ENCODE peak calls at places on chromosomes 2 and 18, in five cellular contexts. One of them, this sample, is unnamed.

GRCh38 chr2:144402282-144402681 is 117.6 kb downstream of the ZEB2 start:
- DNase-seq in A172: no peak
- DNase-seq in AG08395: peak
- DNase-seq in activated CD4-positive, alpha-beta T cell treated with anti-CD3 and anti-CD28 coated beads, Interleukin-2, amount 10 ng/mL, durations not matched to agents 7 days and 5 days: no peak
- DNase-seq in SK-MEL-5: peak
- DNase-seq in this sample: no peak

GRCh38 chr2:127859712-127860085 is 1.7 kb upstream of the POLR2D start:
- DNase-seq in activated CD4-positive, alpha-beta T cell treated with anti-CD3 and anti-CD28 coated beads, Interleukin-2, amount 10 ng/mL, durations not matched to agents 7 days and 5 days: peak
- DNase-seq in SK-MEL-5: peak
- DNase-seq in A172: no peak
- DNase-seq in AG08395: no peak
- DNase-seq in this sample: no peak

GRCh38 chr2:238024986-238025385 is 35.8 kb upstream of the SCLY start:
- DNase-seq in SK-MEL-5: no peak
- DNase-seq in A172: no peak
- DNase-seq in activated CD4-positive, alpha-beta T cell treated with anti-CD3 and anti-CD28 coated beads, Interleukin-2, amount 10 ng/mL, durations not matched to agents 7 days and 5 days: peak
- DNase-seq in AG08395: peak
- DNase-seq in this sample: peak

GRCh38 chr2:99818842-99819241 is 323.5 kb downstream of the AFF3 start:
- DNase-seq in A172: peak
- DNase-seq in AG08395: no peak
- DNase-seq in SK-MEL-5: peak
- DNase-seq in activated CD4-positive, alpha-beta T cell treated with anti-CD3 and anti-CD28 coated beads, Interleukin-2, amount 10 ng/mL, durations not matched to agents 7 days and 5 days: no peak
- DNase-seq in this sample: no peak

GRCh38 chr2:223668302-223668998 is 66.3 kb upstream of the SCG2 start:
- DNase-seq in SK-MEL-5: no peak
- DNase-seq in A172: peak
- DNase-seq in AG08395: no peak
- DNase-seq in activated CD4-positive, alpha-beta T cell treated with anti-CD3 and anti-CD28 coated beads, Interleukin-2, amount 10 ng/mL, durations not matched to agents 7 days and 5 days: no peak
- DNase-seq in this sample: no peak

GRCh38 chr2:181694271-181694670 is 14.0 kb upstream of the NEUROD1 start:
- DNase-seq in SK-MEL-5: no peak
- DNase-seq in activated CD4-positive, alpha-beta T cell treated with anti-CD3 and anti-CD28 coated beads, Interleukin-2, amount 10 ng/mL, durations not matched to agents 7 days and 5 days: no peak
- DNase-seq in AG08395: no peak
- DNase-seq in A172: no peak
- DNase-seq in this sample: no peak

GRCh38 chr2:655626-656025 is 21.6 kb downstream of the TMEM18 start:
- DNase-seq in AG08395: peak
- DNase-seq in A172: no peak
- DNase-seq in SK-MEL-5: peak
- DNase-seq in activated CD4-positive, alpha-beta T cell treated with anti-CD3 and anti-CD28 coated beads, Interleukin-2, amount 10 ng/mL, durations not matched to agents 7 days and 5 days: no peak
- DNase-seq in this sample: no peak

GRCh38 chr18:22606563-22607283 is 189.0 kb upstream of the CTAGE1 start:
- DNase-seq in AG08395: no peak
- DNase-seq in activated CD4-positive, alpha-beta T cell treated with anti-CD3 and anti-CD28 coated beads, Interleukin-2, amount 10 ng/mL, durations not matched to agents 7 days and 5 days: no peak
- DNase-seq in SK-MEL-5: no peak
- DNase-seq in A172: no peak
- DNase-seq in this sample: no peak

GRCh38 chr2:233968556-233968955 is 51.4 kb downstream of the TRPM8 start:
- DNase-seq in A172: no peak
- DNase-seq in activated CD4-positive, alpha-beta T cell treated with anti-CD3 and anti-CD28 coated beads, Interleukin-2, amount 10 ng/mL, durations not matched to agents 7 days and 5 days: peak
- DNase-seq in AG08395: no peak
- DNase-seq in SK-MEL-5: no peak
- DNase-seq in this sample: no peak

GRCh38 chr2:32427672-32428622 is 71.1 kb downstream of the BIRC6 start:
- DNase-seq in activated CD4-positive, alpha-beta T cell treated with anti-CD3 and anti-CD28 coated beads, Interleukin-2, amount 10 ng/mL, durations not matched to agents 7 days and 5 days: no peak
- DNase-seq in A172: peak
- DNase-seq in AG08395: no peak
- DNase-seq in SK-MEL-5: no peak
- DNase-seq in this sample: no peak

GRCh38 chr2:111054791-111055627 is 65.7 kb upstream of the BCL2L11 start:
- DNase-seq in activated CD4-positive, alpha-beta T cell treated with anti-CD3 and anti-CD28 coated beads, Interleukin-2, amount 10 ng/mL, durations not matched to agents 7 days and 5 days: no peak
- DNase-seq in SK-MEL-5: no peak
- DNase-seq in AG08395: no peak
- DNase-seq in A172: no peak
- DNase-seq in this sample: peak